ENCODE peak calls at places on chromosome 3, in ten cellular contexts. Y is A549, R is upper lobe of right lung, T is Peyer's patch, I is PC-9, A is prostate gland, V is colonic mucosa, W is adrenal gland, C is HL-60, E is left ventricle myocardium inferior. Q is an unnamed sample.

GRCh38 chr3:123799544-123800351 is 84.4 kb downstream of the MYLK start:
- DNase-seq in Y (peak; percentile 38), R (no peak), T (peak; percentile 79), I (no peak), A (no peak), V (peak; percentile 73), W (no peak), C (no peak), E (no peak), Q (no peak)

GRCh38 chr3:53040361-53040820 is 5.5 kb downstream of the SFMBT1 start:
- DNase-seq in Y (no peak), R (no peak), T (no peak), I (peak; percentile 76), A (no peak), V (no peak), W (no peak), C (no peak), E (no peak), Q (no peak)

GRCh38 chr3:170467007-170467406 is 48.3 kb downstream of the CLDN11 start:
- DNase-seq in Y (no peak), R (no peak), T (no peak), I (peak; percentile 6), A (no peak), V (no peak), W (no peak), C (no peak), E (no peak), Q (no peak)

GRCh38 chr3:183477801-183478456 is 49.5 kb upstream of the MCF2L2 start:
- DNase-seq in Y (no peak), R (no peak), T (no peak), I (no peak), A (no peak), V (no peak), W (no peak), C (no peak), E (no peak), Q (no peak)

GRCh38 chr3:39593341-39593740 is 125.9 kb downstream of the MOBP start:
- DNase-seq in Y (no peak), R (no peak), T (no peak), I (no peak), A (no peak), V (no peak), W (no peak), C (no peak), E (no peak), Q (no peak)

GRCh38 chr3:109806929-109807328 is 469.6 kb upstream of the DPPA4 start:
- DNase-seq in Y (no peak), R (no peak), T (peak; percentile 48), I (peak; percentile 53), A (no peak), V (no peak), W (peak; percentile 15), C (peak; percentile 69), E (no peak), Q (peak; percentile 49)

GRCh38 chr3:48086736-48087470 is 70.7 kb upstream of the MAP4 start:
- DNase-seq in Y (peak; percentile 38), R (no peak), T (no peak), I (peak; percentile 72), A (no peak), V (no peak), W (no peak), C (no peak), E (no peak), Q (no peak)

GRCh38 chr3:33077976-33078375 is 19.0 kb downstream of the GLB1 start:
- DNase-seq in Y (no peak), R (no peak), T (no peak), I (no peak), A (no peak), V (no peak), W (no peak), C (no peak), E (no peak), Q (no peak)

GRCh38 chr3:132228923-132229322 is 88.3 kb upstream of the ACP3 start:
- DNase-seq in Y (no peak), R (no peak), T (no peak), I (no peak), A (no peak), V (no peak), W (no peak), C (no peak), E (no peak), Q (no peak)

GRCh38 chr3:39501982-39502837 is 34.7 kb downstream of the MOBP start:
- DNase-seq in Y (no peak), R (no peak), T (no peak), I (no peak), A (no peak), V (peak; percentile 44), W (no peak), C (no peak), E (no peak), Q (no peak)

GRCh38 chr3:38247366-38248035 is 18.1 kb upstream of the SLC22A13 start:
- DNase-seq in Y (peak; percentile 46), R (no peak), T (no peak), I (peak; percentile 70), A (no peak), V (no peak), W (peak; percentile 76), C (no peak), E (no peak), Q (no peak)

GRCh38 chr3:90015688-90016356 is 908.4 kb downstream of the EPHA3 start:
- DNase-seq in Y (no peak), R (no peak), T (no peak), I (peak; percentile 81), A (no peak), V (no peak), W (no peak), C (no peak), E (no peak), Q (no peak)

GRCh38 chr3:59451041-59451763 is 401.4 kb upstream of the CFAP20DC start:
- DNase-seq in Y (no peak), R (no peak), T (peak; percentile 76), I (no peak), A (no peak), V (peak; percentile 19), W (no peak), C (no peak), E (no peak), Q (peak; percentile 87)

GRCh38 chr3:138349926-138350665 is 1.7 kb downstream of the MRAS start:
- DNase-seq in Y (no peak), R (peak; percentile 78), T (no peak), I (no peak), A (no peak), V (no peak), W (peak; percentile 87), C (no peak), E (no peak), Q (no peak)

DNA sequence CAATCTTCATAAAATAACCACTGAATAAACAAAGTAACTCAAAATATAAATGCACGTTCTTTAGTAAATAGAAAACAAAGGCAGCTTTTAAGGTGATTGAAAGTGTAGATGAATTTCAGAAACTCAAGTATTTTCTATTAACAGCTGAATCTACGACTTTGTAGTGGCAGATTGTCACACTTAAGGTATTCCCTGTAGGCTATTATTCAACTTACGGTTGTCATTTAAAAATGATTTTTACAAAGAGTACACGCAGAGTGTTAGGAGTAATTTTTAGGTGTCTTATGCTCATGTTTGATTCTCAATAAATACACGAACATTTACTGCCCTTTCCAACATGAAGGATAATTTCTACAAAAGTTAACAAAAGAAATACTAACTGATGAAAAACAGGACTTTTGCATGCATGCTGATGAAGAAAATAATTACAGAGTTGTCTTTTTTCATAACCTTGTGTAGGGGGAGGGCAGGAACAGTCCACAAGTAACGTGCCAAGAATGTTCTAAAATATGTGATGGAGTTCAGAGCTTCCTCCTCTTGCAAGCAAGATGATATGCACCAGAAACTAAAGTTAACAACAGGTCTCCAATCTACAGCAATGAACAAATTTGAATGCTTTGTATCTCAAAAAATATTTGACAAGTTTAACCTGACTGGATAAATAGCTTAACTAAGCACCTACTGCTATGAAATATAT is 16.7 kb downstream of the DCBLD2 start:
- DNase-seq in Y (no peak), R (no peak), T (no peak), I (no peak), A (no peak), V (no peak), W (no peak), C (no peak), E (no peak), Q (no peak)
- H3K27ac ChIP-seq in Y (peak overlapping the region; percentile 58), R (no peak overlapping the region), T (no peak overlapping the region), I (peak overlapping the region; percentile 2), A (no peak overlapping the region), V (no peak overlapping the region), W (no peak overlapping the region), C (no peak overlapping the region), E (peak overlapping the region; percentile 54), Q (no peak overlapping the region)

DNA sequence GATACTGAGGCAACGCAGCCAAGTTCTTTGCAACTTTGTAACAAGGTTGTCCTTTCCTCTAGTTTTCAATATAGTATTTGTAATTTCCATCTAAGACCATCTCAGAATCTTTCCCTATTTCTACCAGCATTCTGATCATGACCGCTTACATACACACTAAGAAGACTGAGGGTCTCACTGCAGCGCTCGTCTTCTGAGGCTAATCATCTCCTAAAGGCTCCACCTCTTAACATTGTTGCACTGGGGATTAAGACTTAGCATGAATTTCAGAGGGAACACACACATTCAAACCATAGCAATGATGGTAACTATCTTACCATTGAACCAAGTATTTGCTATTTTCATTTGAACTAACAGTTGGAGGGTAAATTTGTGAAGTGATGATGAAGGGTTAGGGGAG is 463.3 kb upstream of the CCDC54 start:
- DNase-seq in Y (no peak), R (no peak), T (no peak), I (no peak), A (no peak), V (no peak), W (no peak), C (no peak), E (no peak), Q (no peak)
- H3K27ac ChIP-seq in Y (no peak overlapping the region), R (no peak overlapping the region), T (no peak overlapping the region), I (no peak overlapping the region), A (no peak overlapping the region), V (no peak overlapping the region), W (no peak overlapping the region), C (no peak overlapping the region), E (no peak overlapping the region), Q (no peak overlapping the region)

GRCh38 chr3:127073931-127074820 is 91.3 kb downstream of the PLXNA1 start:
- DNase-seq in Y (no peak), R (no peak), T (no peak), I (peak; percentile 94), A (no peak), V (no peak), W (peak; percentile 33), C (no peak), E (no peak), Q (no peak)
- H3K27ac ChIP-seq in Y (no peak overlapping the region), R (no peak overlapping the region), T (no peak overlapping the region), I (peak overlapping the region; percentile 46), A (no peak overlapping the region), V (no peak overlapping the region), W (no peak overlapping the region), C (no peak overlapping the region), E (no peak overlapping the region), Q (no peak overlapping the region)

DNA sequence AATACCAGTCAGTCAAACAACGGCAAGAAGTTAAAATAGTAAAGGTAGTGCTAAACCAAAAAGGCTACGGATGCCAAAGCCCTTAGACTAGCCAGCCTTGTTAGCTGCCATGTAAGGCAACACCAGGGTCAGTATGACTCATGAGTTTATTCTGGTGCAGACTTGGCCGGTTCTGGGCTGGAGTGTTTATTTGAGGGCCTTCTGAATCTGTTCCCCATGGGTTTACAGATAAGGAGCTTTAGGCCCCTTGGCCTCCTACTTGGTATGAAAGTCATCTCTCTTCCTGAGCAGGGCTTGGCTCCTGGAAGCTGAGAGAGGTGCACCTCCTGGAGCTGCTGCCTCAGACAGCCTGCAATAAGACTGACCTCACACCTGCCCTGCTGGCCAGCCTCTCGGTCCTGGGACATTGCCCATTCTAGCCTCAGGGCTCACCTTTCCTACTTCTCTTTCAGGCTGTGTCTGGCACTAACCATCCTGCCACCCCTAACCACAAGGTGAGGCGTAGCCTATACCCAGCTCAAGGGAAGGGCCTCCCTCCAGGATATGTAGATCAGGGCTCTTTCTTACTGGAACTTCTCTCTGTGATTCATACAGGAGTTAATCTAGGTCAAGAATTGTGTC is 10.4 kb upstream of the RTP1 start:
- DNase-seq in Y (no peak), R (no peak), T (no peak), I (peak; percentile 100), A (peak; percentile 11), V (peak; percentile 22), W (peak; percentile 36), C (no peak), E (peak; percentile 45), Q (no peak)
- H3K27ac ChIP-seq in Y (no peak overlapping the region), R (peak overlapping the region; percentile 51), T (no peak overlapping the region), I (peak overlapping the region; percentile 83), A (peak overlapping the region; percentile 29), V (peak overlapping the region; percentile 33), W (no peak overlapping the region), C (no peak overlapping the region), E (peak overlapping the region; percentile 93), Q (no peak overlapping the region)